ENCODE peak calls at places on chromosomes 11 and 22, in four cellular contexts. N is fibroblast of villous mesenchyme, E is astrocyte of the spinal cord, W is AG04450. U is an unnamed sample.
A peak's percentile ranks its signal among the peaks of the same experiment; 100 is the strongest.

GRCh38 chr11:2921742-2922493 is 7.3 kb downstream of the PHLDA2 start:
- DNase-seq in E (no peak), N (no peak), W (no peak), U (no peak)

GRCh38 chr22:46043816-46044717 is 67.1 kb upstream of the WNT7B start:
- DNase-seq in W (no peak), E (peak; percentile 36), N (peak; percentile 45), U (no peak)

GRCh38 chr22:17578129-17578754 is 14.9 kb downstream of the SLC25A18 start:
- DNase-seq in E (peak; percentile 42), W (no peak), N (peak; percentile 37), U (peak; percentile 76)

GRCh38 chr11:19410032-19410431 is 169.3 kb upstream of the E2F8 start:
- DNase-seq in W (no peak), N (no peak), E (no peak), U (no peak)

GRCh38 chr11:1844221-1845094 is 5.7 kb downstream of the TNNI2 start:
- DNase-seq in W (no peak), E (peak; percentile 6), N (peak; percentile 94), U (no peak)

GRCh38 chr11:111707039-111707690 is 59.0 kb downstream of the PPP2R1B start:
- DNase-seq in W (peak; percentile 74), N (peak; percentile 88), E (peak; percentile 94), U (peak; percentile 39)

GRCh38 chr11:6900327-6900999 is 8.2 kb upstream of the OR2D2 start:
- DNase-seq in E (no peak), N (no peak), W (no peak), U (no peak)

GRCh38 chr11:1118755-1119275 is 38.9 kb upstream of the MUC5AC start:
- DNase-seq in E (no peak), W (no peak), N (no peak), U (no peak)

GRCh38 chr22:30208631-30209603 is 37.6 kb downstream of the LIF start:
- DNase-seq in N (peak; percentile 99), W (peak; percentile 86), E (peak; percentile 83), U (peak; percentile 82)

GRCh38 chr11:116605543-116605942 is 167.2 kb downstream of the BUD13 start:
- DNase-seq in E (peak; percentile 10), W (no peak), N (peak; percentile 20), U (no peak)

GRCh38 chr11:32334822-32335221 is 100.5 kb downstream of the WT1 start:
- DNase-seq in N (no peak), W (no peak), E (no peak), U (no peak)

GRCh38 chr11:12994476-12994875 is 14.6 kb upstream of the RASSF10 start:
- DNase-seq in E (no peak), N (no peak), W (no peak), U (no peak)

GRCh38 chr11:10784229-10785145 is 24.2 kb downstream of the EIF4G2 start:
- DNase-seq in W (no peak), E (peak; percentile 34), N (no peak), U (no peak)

GRCh38 chr22:50473088-50473487 is 1.7 kb downstream of the SBF1 start:
- DNase-seq in W (no peak), N (no peak), E (no peak), U (no peak)
- TF ChIP-seq CTCF in W (peak; percentile 28), N (peak; percentile 28), E (peak; percentile 25), U (peak; percentile 16)

GRCh38 chr11:123018702-123019101 is 37.1 kb upstream of the BSX start:
- DNase-seq in W (no peak), N (no peak), E (no peak), U (no peak)

GRCh38 chr11:123020968-123021367 is 39.3 kb upstream of the BSX start:
- DNase-seq in E (peak; percentile 45), W (peak; percentile 29), N (peak; percentile 48), U (peak; percentile 56)
- TF ChIP-seq CTCF in E (peak; percentile 86), W (peak; percentile 74), N (peak; percentile 74), U (peak; percentile 82)

GRCh38 chr11:68583047-68583446 is 101.3 kb upstream of the GAL start:
- DNase-seq in N (peak; percentile 55), W (peak; percentile 11), E (peak; percentile 67), U (peak; percentile 11)

GRCh38 chr11:68581901-68582300 is 102.4 kb upstream of the GAL start:
- DNase-seq in W (no peak), N (no peak), E (no peak), U (no peak)

GRCh38 chr11:68581439-68581838 is 102.9 kb upstream of the GAL start:
- DNase-seq in E (no peak), W (no peak), N (no peak), U (no peak)

GRCh38 chr11:68582416-68583046 is 101.8 kb upstream of the GAL start:
- DNase-seq in E (no peak), N (no peak), W (no peak), U (no peak)

DNA sequence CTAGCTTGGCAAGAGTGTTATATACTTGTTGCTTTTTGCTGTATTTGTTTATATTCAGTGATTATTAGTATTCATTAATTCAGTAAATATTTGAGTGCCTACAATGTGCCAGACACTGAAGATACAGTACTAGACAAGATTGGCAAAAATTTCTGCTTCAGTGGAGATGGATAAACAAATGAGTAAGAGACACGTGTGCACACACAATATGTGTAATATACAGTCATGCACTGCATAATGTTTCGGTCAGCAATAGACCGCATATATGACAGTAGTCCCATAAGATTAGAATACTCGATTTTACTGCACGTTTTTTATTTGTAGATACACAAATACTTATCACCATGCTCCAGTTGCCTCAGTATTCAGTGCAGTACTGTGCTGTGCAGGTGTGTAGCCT is 104.9 kb upstream of the GAL start:
- DNase-seq in N (no peak), W (no peak), E (peak; percentile 25), U (no peak)
- TF ChIP-seq CTCF in N (no peak), W (no peak), E (no peak), U (no peak)

GRCh38 chr11:70471254-70471653 is 72.9 kb downstream of the CTTN start:
- DNase-seq in W (no peak), N (peak; percentile 15), E (no peak), U (no peak)
- TF ChIP-seq CTCF in W (peak; percentile 35), N (peak; percentile 31), E (peak; percentile 37), U (peak; percentile 27)

GRCh38 chr11:73176892-73177155 is 34.7 kb upstream of the FCHSD2 start:
- DNase-seq in N (no peak), E (no peak), W (no peak), U (no peak)

GRCh38 chr11:73177380-73178091 is 35.4 kb upstream of the FCHSD2 start:
- DNase-seq in N (no peak), E (no peak), W (no peak), U (peak; percentile 50)

GRCh38 chr11:73178092-73178539 is 36.0 kb upstream of the FCHSD2 start:
- DNase-seq in N (peak; percentile 80), W (peak; percentile 60), E (peak; percentile 66), U (peak; percentile 90)

GRCh38 chr11:73175551-73176144 is 33.5 kb upstream of the FCHSD2 start:
- DNase-seq in W (no peak), E (no peak), N (peak; percentile 22), U (no peak)

DNA sequence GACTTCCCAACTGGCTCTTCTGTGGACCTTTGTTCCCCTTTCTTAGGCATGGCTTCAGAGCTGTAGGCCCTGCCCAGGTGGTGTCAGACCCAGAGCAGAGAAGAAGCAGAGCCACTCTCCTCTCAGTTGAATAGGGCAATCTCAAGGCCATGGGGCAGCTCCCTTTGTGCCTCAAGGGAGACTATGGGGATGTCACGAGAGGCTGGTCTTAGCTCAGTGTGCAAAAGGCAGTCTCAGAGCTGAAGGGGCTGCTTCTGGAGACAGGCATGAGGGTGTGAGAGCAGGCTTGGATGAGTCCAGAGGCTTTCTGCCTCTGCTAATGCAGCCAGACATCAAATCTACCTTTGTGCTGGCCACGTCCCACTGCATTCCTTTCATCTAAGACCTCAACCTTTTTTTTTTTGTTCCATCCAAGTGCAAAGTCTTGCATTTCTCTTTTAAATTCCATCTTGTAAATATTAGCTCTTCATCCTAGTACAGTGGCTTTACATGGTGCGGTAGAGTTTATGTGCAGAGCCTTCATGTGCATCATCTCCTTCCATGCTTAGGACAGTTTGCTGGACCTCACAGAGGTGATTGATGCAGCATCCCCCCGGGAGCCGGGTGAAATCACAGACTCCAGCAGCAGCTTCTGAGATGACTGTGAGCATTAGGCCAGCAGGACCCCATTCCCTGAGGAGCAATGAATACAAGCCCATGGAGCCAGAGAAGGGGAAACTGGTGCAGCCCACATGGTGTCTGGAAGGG is 34.2 kb upstream of the FCHSD2 start:
- DNase-seq in W (no peak), N (no peak), E (no peak), U (no peak)
- TF ChIP-seq CTCF in W (no peak), N (no peak), E (no peak), U (no peak)

GRCh38 chr22:35589071-35589735 is 27.9 kb downstream of the MB start:
- DNase-seq in E (peak; percentile 44), W (no peak), N (peak; percentile 98), U (peak; percentile 91)
- TF ChIP-seq CTCF in E (no peak), W (no peak), N (no peak), U (peak; percentile 8)

GRCh38 chr11:61587951-61588695 is 7.2 kb upstream of the SYT7 start:
- DNase-seq in W (no peak), E (no peak), N (no peak), U (no peak)
- TF ChIP-seq CTCF in W (peak; percentile 18), E (peak; percentile 26), N (peak; percentile 20), U (peak; percentile 24)

U was measured in AG10803.